ENCODE peak calls at places on chromosomes 3 and 15, in six cellular contexts. T is mammary epithelial cell, U is lower lobe of right lung, G is cardiac muscle cell, B is bronchial epithelial cell, I is tibial artery. J is an unnamed sample.

GRCh38 chr3:4147719-4148118 is 155.4 kb upstream of the SETMAR start:
- DNase-seq in T (no peak), U (no peak), G (no peak), B (no peak), I (no peak), J (no peak)

GRCh38 chr3:29463306-29463705 is 182.4 kb downstream of the RBMS3 start:
- DNase-seq in T (peak; percentile 46), U (no peak), G (peak; percentile 58), B (peak; percentile 43), I (no peak), J (no peak)

GRCh38 chr15:43230640-43231115 is 9.9 kb upstream of the EPB42 start:
- DNase-seq in T (no peak), U (no peak), G (peak; percentile 44), B (no peak), I (peak; percentile 63), J (no peak)

GRCh38 chr3:126607214-126607908 is 47.6 kb downstream of the TXNRD3 start:
- DNase-seq in T (peak; percentile 39), U (no peak), G (peak; percentile 66), B (peak; percentile 74), I (no peak), J (peak; percentile 43)

GRCh38 chr3:133444071-133444774 is 44.4 kb downstream of the BFSP2 start:
- DNase-seq in T (peak; percentile 82), U (no peak), G (peak; percentile 61), B (peak; percentile 92), I (no peak), J (peak; percentile 91)

GRCh38 chr15:45790325-45790943 is 155.6 kb downstream of the SQOR start:
- DNase-seq in T (peak; percentile 6), U (no peak), G (peak; percentile 51), B (peak; percentile 28), I (no peak), J (peak; percentile 47)

GRCh38 chr3:99895106-99895705 is 77.5 kb downstream of the CMSS1 start:
- DNase-seq in T (no peak), U (no peak), G (no peak), B (no peak), I (no peak), J (peak; percentile 25)

GRCh38 chr3:17384567-17385296 is 357.7 kb downstream of the TBC1D5 start:
- DNase-seq in T (peak; percentile 26), U (no peak), G (peak; percentile 30), B (peak; percentile 48), I (no peak), J (no peak)

GRCh38 chr3:115208066-115208750 is 61.1 kb upstream of the ZBTB20 start:
- DNase-seq in T (no peak), U (no peak), G (no peak), B (no peak), I (no peak), J (no peak)

GRCh38 chr3:137642305-137642704 is 121.8 kb upstream of the SOX14 start:
- DNase-seq in T (no peak), U (no peak), G (no peak), B (no peak), I (no peak), J (no peak)

GRCh38 chr3:81823882-81824395 is 62.5 kb upstream of the GBE1 start:
- DNase-seq in T (no peak), U (no peak), G (peak; percentile 3), B (peak; percentile 19), I (no peak), J (no peak)

GRCh38 chr3:27022096-27022761 is 347.0 kb downstream of the NEK10 start:
- DNase-seq in T (no peak), U (no peak), G (no peak), B (no peak), I (no peak), J (no peak)

GRCh38 chr15:62020576-62021160 is 39.6 kb downstream of the VPS13C start:
- DNase-seq in T (peak; percentile 23), U (no peak), G (no peak), B (peak; percentile 70), I (no peak), J (peak; percentile 30)

GRCh38 chr15:83111149-83111548 is 3.7 kb downstream of the TM6SF1 start:
- DNase-seq in T (no peak), U (no peak), G (no peak), B (no peak), I (no peak), J (no peak)

GRCh38 chr3:23202203-23202920 is 765 bp upstream of the UBE2E2 start:
- DNase-seq in T (peak; percentile 27), U (no peak), G (peak; percentile 41), B (peak; percentile 10), I (no peak), J (peak; percentile 11)

GRCh38 chr3:77134801-77135200 is 94.9 kb downstream of the ROBO2 start:
- DNase-seq in T (no peak), U (no peak), G (no peak), B (no peak), I (no peak), J (no peak)

DNA sequence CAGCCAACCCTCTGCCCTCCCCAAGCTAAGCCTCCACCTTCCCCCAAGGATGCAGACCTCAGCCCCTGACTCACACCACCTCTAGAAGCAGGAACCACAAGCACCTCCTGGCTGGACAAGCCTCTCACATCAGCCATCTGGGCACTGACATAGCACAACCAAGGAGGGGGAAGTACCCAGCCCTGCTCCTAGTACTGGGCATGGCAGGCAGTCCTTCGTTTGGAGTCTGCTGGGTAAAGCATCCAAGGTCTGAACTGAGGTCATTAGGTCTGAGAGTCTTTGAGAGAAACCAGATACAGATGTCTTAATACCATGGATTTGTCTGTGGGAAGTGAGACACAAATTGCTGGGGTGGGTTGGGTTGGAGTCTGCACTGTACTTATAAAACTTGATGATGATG is 61.7 kb downstream of the CCDC33 start:
- DNase-seq in T (peak; percentile 12), U (no peak), G (no peak), B (no peak), I (no peak), J (no peak)
- H3K27me3 ChIP-seq in T (no peaks in the 10 kb centered on the region), U (peaks cover 27% of the 10 kb centered on the region), G (peaks cover 19% of the 10 kb centered on the region), B (peaks cover 28% of the 10 kb centered on the region), I (no peaks in the 10 kb centered on the region), J (peaks cover 40% of the 10 kb centered on the region)

GRCh38 chr3:188402229-188402628 is 248.3 kb downstream of the LPP start:
- DNase-seq in T (no peak), U (no peak), G (no peak), B (no peak), I (no peak), J (no peak)

GRCh38 chr3:188404124-188404523 is 250.2 kb downstream of the LPP start:
- DNase-seq in T (no peak), U (no peak), G (no peak), B (no peak), I (no peak), J (no peak)

GRCh38 chr3:188400494-188401243 is 246.7 kb downstream of the LPP start:
- DNase-seq in T (no peak), U (no peak), G (no peak), B (no peak), I (no peak), J (no peak)

GRCh38 chr3:188403404-188403803 is 249.4 kb downstream of the LPP start:
- DNase-seq in T (no peak), U (no peak), G (no peak), B (no peak), I (no peak), J (no peak)

GRCh38 chr3:188401244-188401604 is 247.3 kb downstream of the LPP start:
- DNase-seq in T (no peak), U (no peak), G (no peak), B (no peak), I (no peak), J (no peak)
- H3K27me3 ChIP-seq in T (no peaks in the 10 kb centered on the region), U (no peaks in the 10 kb centered on the region), G (no peaks in the 10 kb centered on the region), B (no peaks in the 10 kb centered on the region), I (no peaks in the 10 kb centered on the region), J (no peaks in the 10 kb centered on the region)

GRCh38 chr15:69987492-69988482 is 109.9 kb downstream of the TLE3 start:
- DNase-seq in T (no peak), U (no peak), G (no peak), B (no peak), I (no peak), J (peak; percentile 85)

GRCh38 chr15:69992326-69992725 is 105.4 kb downstream of the TLE3 start:
- DNase-seq in T (no peak), U (no peak), G (peak; percentile 68), B (no peak), I (no peak), J (no peak)

GRCh38 chr15:69991493-69991892 is 106.2 kb downstream of the TLE3 start:
- DNase-seq in T (no peak), U (no peak), G (no peak), B (no peak), I (no peak), J (no peak)

GRCh38 chr15:69990566-69991391 is 106.9 kb downstream of the TLE3 start:
- DNase-seq in T (no peak), U (no peak), G (no peak), B (no peak), I (no peak), J (no peak)

GRCh38 chr15:69988541-69989225 is 109.0 kb downstream of the TLE3 start:
- DNase-seq in T (no peak), U (no peak), G (no peak), B (no peak), I (no peak), J (no peak)
- H3K27me3 ChIP-seq in T (peaks cover 5% of the 10 kb centered on the region), U (peaks cover 22% of the 10 kb centered on the region), G (peaks cover 28% of the 10 kb centered on the region), B (peaks cover 12% of the 10 kb centered on the region), I (no peaks in the 10 kb centered on the region), J (no peaks in the 10 kb centered on the region)

GRCh38 chr3:68121291-68121690 is 466.9 kb upstream of the SUCLG2 start:
- DNase-seq in T (no peak), U (no peak), G (no peak), B (no peak), I (no peak), J (no peak)
- H3K27me3 ChIP-seq in T (no peaks in the 10 kb centered on the region), U (no peaks in the 10 kb centered on the region), G (no peaks in the 10 kb centered on the region), B (no peaks in the 10 kb centered on the region), I (no peaks in the 10 kb centered on the region), J (no peaks in the 10 kb centered on the region)

DNA sequence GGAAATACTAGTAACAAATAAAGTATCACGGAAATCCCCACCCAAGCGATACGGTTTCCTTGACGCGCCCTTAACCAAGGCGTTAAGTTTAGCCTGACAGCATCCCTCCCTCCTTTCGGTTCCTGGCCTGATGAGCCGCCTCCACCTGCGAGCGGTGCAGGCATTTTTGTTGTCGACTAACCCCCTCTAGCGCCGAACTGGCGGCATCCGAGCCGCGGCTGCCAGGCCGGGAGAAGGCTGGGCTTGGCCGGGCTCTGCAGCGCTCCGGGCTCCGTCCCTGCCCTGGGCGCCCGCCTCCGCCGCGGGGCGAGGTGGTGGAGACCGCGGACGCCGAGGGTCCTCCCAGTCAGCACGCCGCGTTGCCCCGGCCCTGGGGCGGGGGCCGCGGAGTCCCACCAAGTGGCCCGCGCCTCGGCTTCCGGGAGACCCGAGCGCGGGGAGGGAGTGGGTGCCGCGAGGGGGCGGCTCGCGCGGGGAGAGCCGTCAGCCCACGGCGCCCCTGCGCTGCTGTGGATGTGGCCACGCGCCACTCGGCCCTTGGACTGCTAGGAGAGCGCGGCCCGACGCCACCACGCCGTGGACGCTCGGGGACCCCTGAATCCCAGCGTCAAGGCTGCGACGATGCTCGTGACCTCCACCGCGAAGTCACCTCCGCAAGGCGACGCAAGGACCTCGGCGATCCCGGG is 1.1 kb upstream of the EPHA6 start:
- DNase-seq in T (peak; percentile 57), U (peak; percentile 65), G (peak; percentile 75), B (peak; percentile 48), I (peak; percentile 39), J (peak; percentile 87)
- H3K27me3 ChIP-seq in T (peaks cover 17% of the 10 kb centered on the region), U (peaks cover 36% of the 10 kb centered on the region), G (peaks cover 70% of the 10 kb centered on the region), B (peaks cover 13% of the 10 kb centered on the region), I (no peaks in the 10 kb centered on the region), J (peaks cover 13% of the 10 kb centered on the region)